ENCODE peak calls at places on chromosomes 7 and 10, in eight cellular contexts. I is CD4-positive, alpha-beta memory T cell; U is dorsolateral prefrontal cortex; C is endodermal cell; R is A673; F is psoas muscle; M is coronary artery; X is mesendoderm. L is an unnamed sample.

GRCh38 chr7:36301914-36302771 is 87.5 kb upstream of the ANLN start:
- DNase-seq in M (peak), R (peak), I (no peak), U (peak), C (peak), X (peak), F (no peak), L (no peak)

GRCh38 chr10:91253300-91253699 is 32.8 kb downstream of the PCGF5 start:
- DNase-seq in M (no peak), R (no peak), C (no peak), I (no peak), U (no peak), F (no peak), X (no peak), L (no peak)

GRCh38 chr7:30331338-30331737 is 46.9 kb downstream of the ZNRF2 start:
- DNase-seq in R (no peak), M (no peak), U (no peak), C (no peak), F (no peak), X (no peak), I (no peak), L (no peak)

GRCh38 chr7:96084880-96085551 is 236.9 kb downstream of the SLC25A13 start:
- DNase-seq in U (no peak), I (no peak), X (no peak), M (no peak), F (no peak), R (no peak), C (no peak), L (no peak)

GRCh38 chr10:72292223-72292691 is 18.5 kb downstream of the DDIT4 start:
- DNase-seq in X (no peak), F (no peak), M (no peak), R (no peak), U (no peak), I (no peak), C (no peak), L (no peak)

GRCh38 chr7:21704362-21704761 is 161.5 kb downstream of the DNAH11 start:
- DNase-seq in M (no peak), X (peak), I (no peak), U (no peak), R (no peak), C (no peak), F (no peak), L (peak)

GRCh38 chr7:155431231-155431630 is 26.7 kb upstream of the EN2 start:
- DNase-seq in U (no peak), X (no peak), F (no peak), M (no peak), I (no peak), C (no peak), R (no peak), L (no peak)

GRCh38 chr7:142603870-142604448 is 145.3 kb upstream of the PRSS1 start:
- DNase-seq in M (no peak), R (peak), X (peak), I (peak), C (peak), U (no peak), F (no peak), L (peak)

GRCh38 chr10:118508863-118509262 is 86.6 kb downstream of the PRLHR start:
- DNase-seq in U (no peak), M (no peak), I (no peak), F (no peak), C (no peak), X (no peak), R (no peak), L (no peak)

GRCh38 chr7:39357648-39358047 is 208.6 kb upstream of the YAE1 start:
- DNase-seq in I (no peak), F (no peak), R (peak), U (no peak), C (peak), M (no peak), X (peak), L (no peak)

GRCh38 chr7:12921751-12922345 is 234.4 kb downstream of the ARL4A start:
- DNase-seq in F (no peak), U (no peak), M (no peak), I (no peak), R (no peak), C (no peak), X (no peak), L (no peak)

GRCh38 chr10:91043173-91043910 is 122.5 kb upstream of the ANKRD1 start:
- DNase-seq in F (no peak), R (peak), X (peak), I (no peak), M (no peak), U (no peak), C (no peak), L (no peak)

GRCh38 chr10:97174276-97174775 is 11.4 kb downstream of the SLIT1 start:
- DNase-seq in R (no peak), X (no peak), U (no peak), I (no peak), F (no peak), M (no peak), C (no peak), L (no peak)

GRCh38 chr7:102211590-102212550 is 74.8 kb upstream of the SH2B2 start:
- DNase-seq in M (no peak), C (no peak), F (no peak), U (no peak), X (no peak), I (no peak), R (no peak), L (no peak)

GRCh38 chr7:84865560-84865959 is 321.3 kb downstream of the SEMA3D start:
- DNase-seq in I (no peak), F (no peak), M (no peak), X (peak), R (no peak), U (no peak), C (no peak), L (no peak)

GRCh38 chr10:93223336-93223735 is 149.6 kb downstream of the CYP26A1 start:
- DNase-seq in X (no peak), M (no peak), F (no peak), C (no peak), U (no peak), R (no peak), I (no peak), L (no peak)

GRCh38 chr7:127504715-127505114 is 80.7 kb downstream of the GCC1 start:
- DNase-seq in C (peak), M (no peak), I (peak), U (no peak), R (peak), X (peak), F (no peak), L (no peak)

GRCh38 chr10:21172774-21173432 is 275.8 kb upstream of the NEBL start:
- DNase-seq in U (peak), R (peak), X (peak), F (no peak), I (no peak), C (peak), M (no peak), L (no peak)

GRCh38 chr10:98251399-98251798 is 16.6 kb downstream of the LOXL4 start:
- DNase-seq in C (no peak), M (no peak), I (no peak), X (no peak), U (no peak), R (no peak), F (no peak), L (no peak)

GRCh38 chr10:114266521-114266920 is 27.5 kb downstream of the VWA2 start:
- DNase-seq in U (no peak), I (no peak), R (no peak), M (no peak), X (no peak), C (no peak), F (no peak), L (no peak)

GRCh38 chr7:33841658-33842057 is 63.7 kb upstream of the BMPER start:
- DNase-seq in X (no peak), F (no peak), M (no peak), C (no peak), I (no peak), U (no peak), R (peak), L (no peak)

GRCh38 chr7:134502463-134502862 is 24.9 kb upstream of the AKR1B10 start:
- DNase-seq in C (no peak), M (no peak), R (no peak), X (no peak), U (no peak), F (peak), I (no peak), L (no peak)

GRCh38 chr10:22464966-22465627 is 119.8 kb downstream of the SPAG6 start:
- DNase-seq in R (no peak), X (no peak), M (no peak), I (no peak), C (no peak), U (no peak), F (no peak), L (no peak)

GRCh38 chr10:62816179-62817119 is at the start of gene EGR2:
- DNase-seq in U (peak), C (peak), M (peak), F (peak), X (peak), I (peak), R (peak), L (peak)
- H3K27ac ChIP-seq in U (peak), C (no peak), M (peak), F (peak), X (no peak), I (peak), R (peak), L (peak)

GRCh38 chr7:20513341-20513740 is 102.1 kb upstream of the ABCB5 start:
- DNase-seq in C (no peak), I (no peak), R (no peak), M (no peak), F (no peak), U (no peak), X (no peak), L (no peak)
- H3K27ac ChIP-seq in C (no peak), I (no peak), R (no peak), M (no peak), F (no peak), U (no peak), X (no peak), L (no peak)

GRCh38 chr7:50069613-50070012 is 23.4 kb downstream of the ZPBP start:
- DNase-seq in C (peak), M (no peak), X (peak), F (no peak), I (peak), R (no peak), U (no peak), L (no peak)

GRCh38 chr7:50068026-50068425 is 25.0 kb downstream of the ZPBP start:
- DNase-seq in M (no peak), C (no peak), X (peak), I (peak), F (no peak), R (peak), U (no peak), L (no peak)

GRCh38 chr7:50073093-50073492 is 20.0 kb downstream of the ZPBP start:
- DNase-seq in I (no peak), F (no peak), R (no peak), X (no peak), U (no peak), M (no peak), C (no peak), L (no peak)

GRCh38 chr7:50068850-50069551 is 24.0 kb downstream of the ZPBP start:
- DNase-seq in M (no peak), F (no peak), R (no peak), X (peak), C (peak), I (peak), U (no peak), L (no peak)
- H3K27ac ChIP-seq in M (peak), F (no peak), R (no peak), X (peak), C (no peak), I (peak), U (no peak), L (no peak)

GRCh38 chr10:131970946-131971345 is 10.8 kb downstream of the BNIP3 start:
- DNase-seq in M (no peak), F (no peak), U (no peak), I (no peak), C (no peak), X (no peak), R (no peak), L (no peak)

GRCh38 chr10:131972474-131973071 is 9.2 kb downstream of the BNIP3 start:
- DNase-seq in R (peak), I (peak), X (no peak), F (peak), U (no peak), C (no peak), M (no peak), L (peak)

GRCh38 chr10:131974034-131974817 is 7.5 kb downstream of the BNIP3 start:
- DNase-seq in M (no peak), U (no peak), I (no peak), R (no peak), C (no peak), X (no peak), F (no peak), L (no peak)

GRCh38 chr10:131973160-131973951 is 8.4 kb downstream of the BNIP3 start:
- DNase-seq in X (no peak), F (peak), C (no peak), R (no peak), U (no peak), I (no peak), M (no peak), L (no peak)

GRCh38 chr10:131971591-131971990 is 10.1 kb downstream of the BNIP3 start:
- DNase-seq in R (no peak), C (no peak), I (no peak), X (no peak), F (no peak), M (no peak), U (no peak), L (no peak)
- H3K27ac ChIP-seq in R (peak), C (no peak), I (peak), X (no peak), F (no peak), M (no peak), U (no peak), L (no peak)

L was measured in substantia nigra.